ENCODE peak calls at places on chromosome 15, in six cellular contexts. I is thoracic aorta, H is brain microvascular endothelial cell, C is prostate gland, T is breast epithelium, B is cardiac fibroblast. D is an unnamed sample.

GRCh38 chr15:90414408-90415028 is 26.5 kb downstream of the IQGAP1 start:
- DNase-seq in T (no peak), H (peak; percentile 93), I (no peak), B (peak; percentile 92), C (no peak), D (peak; percentile 78)

GRCh38 chr15:86483936-86484335 is 404.3 kb downstream of the AGBL1 start:
- DNase-seq in T (no peak), C (no peak), I (no peak), B (no peak), H (no peak), D (no peak)

GRCh38 chr15:34271493-34271892 is 46.7 kb downstream of the EMC4 start:
- DNase-seq in B (peak; percentile 78), T (no peak), C (no peak), H (peak; percentile 63), I (peak; percentile 20), D (peak; percentile 41)

GRCh38 chr15:90907838-90908507 is 4.9 kb downstream of the MAN2A2 start:
- DNase-seq in C (no peak), I (no peak), T (no peak), H (no peak), B (no peak), D (no peak)

GRCh38 chr15:55897560-55898336 is 95.7 kb downstream of the NEDD4 start:
- DNase-seq in B (peak; percentile 77), T (no peak), H (peak; percentile 52), I (no peak), C (peak; percentile 8), D (no peak)

GRCh38 chr15:77118787-77119410 is 48.0 kb upstream of the TSPAN3 start:
- DNase-seq in B (peak; percentile 86), C (peak; percentile 42), T (peak; percentile 35), I (no peak), H (peak; percentile 70), D (no peak)

GRCh38 chr15:61226313-61227250 is 2.5 kb downstream of the RORA start:
- DNase-seq in B (no peak), H (no peak), C (no peak), T (no peak), I (no peak), D (no peak)

GRCh38 chr15:39672184-39672583 is 91.3 kb downstream of the THBS1 start:
- DNase-seq in T (no peak), B (no peak), I (no peak), H (no peak), C (no peak), D (no peak)

GRCh38 chr15:89419370-89419984 is 76.9 kb downstream of the RHCG start:
- DNase-seq in T (no peak), C (no peak), B (peak; percentile 44), I (no peak), H (peak; percentile 48), D (no peak)

GRCh38 chr15:60017538-60018199 is 13.6 kb downstream of the FOXB1 start:
- DNase-seq in I (no peak), B (peak; percentile 53), H (peak; percentile 26), T (no peak), C (no peak), D (no peak)

GRCh38 chr15:80850941-80851451 is 71.8 kb downstream of the CEMIP start:
- DNase-seq in C (no peak), H (no peak), I (no peak), B (no peak), T (no peak), D (no peak)

GRCh38 chr15:84658788-84659411 is 901 bp upstream of the NMB start:
- DNase-seq in C (no peak), I (no peak), B (no peak), T (no peak), H (no peak), D (no peak)

GRCh38 chr15:96234109-96234892 is 96.2 kb upstream of the NR2F2 start:
- DNase-seq in B (peak; percentile 12), T (no peak), H (no peak), I (no peak), C (no peak), D (peak; percentile 1)

GRCh38 chr15:26028086-26028740 is 165.1 kb upstream of the ATP10A start:
- DNase-seq in T (no peak), H (no peak), I (no peak), B (peak; percentile 14), C (no peak), D (peak; percentile 28)

GRCh38 chr15:83842281-83842680 is 188.4 kb downstream of the ADAMTSL3 start:
- DNase-seq in B (no peak), H (no peak), I (no peak), T (no peak), C (no peak), D (no peak)

GRCh38 chr15:85318732-85319076 is 61.7 kb upstream of the AKAP13 start:
- DNase-seq in I (no peak), H (no peak), C (no peak), B (no peak), T (no peak), D (no peak)

GRCh38 chr15:34461730-34462129 is 24.1 kb upstream of the GOLGA8A start:
- DNase-seq in H (no peak), I (no peak), T (no peak), C (no peak), B (no peak), D (no peak)

GRCh38 chr15:81196576-81197254 is at the start of gene IL16:
- DNase-seq in I (no peak), H (no peak), B (no peak), T (no peak), C (no peak), D (no peak)

DNA sequence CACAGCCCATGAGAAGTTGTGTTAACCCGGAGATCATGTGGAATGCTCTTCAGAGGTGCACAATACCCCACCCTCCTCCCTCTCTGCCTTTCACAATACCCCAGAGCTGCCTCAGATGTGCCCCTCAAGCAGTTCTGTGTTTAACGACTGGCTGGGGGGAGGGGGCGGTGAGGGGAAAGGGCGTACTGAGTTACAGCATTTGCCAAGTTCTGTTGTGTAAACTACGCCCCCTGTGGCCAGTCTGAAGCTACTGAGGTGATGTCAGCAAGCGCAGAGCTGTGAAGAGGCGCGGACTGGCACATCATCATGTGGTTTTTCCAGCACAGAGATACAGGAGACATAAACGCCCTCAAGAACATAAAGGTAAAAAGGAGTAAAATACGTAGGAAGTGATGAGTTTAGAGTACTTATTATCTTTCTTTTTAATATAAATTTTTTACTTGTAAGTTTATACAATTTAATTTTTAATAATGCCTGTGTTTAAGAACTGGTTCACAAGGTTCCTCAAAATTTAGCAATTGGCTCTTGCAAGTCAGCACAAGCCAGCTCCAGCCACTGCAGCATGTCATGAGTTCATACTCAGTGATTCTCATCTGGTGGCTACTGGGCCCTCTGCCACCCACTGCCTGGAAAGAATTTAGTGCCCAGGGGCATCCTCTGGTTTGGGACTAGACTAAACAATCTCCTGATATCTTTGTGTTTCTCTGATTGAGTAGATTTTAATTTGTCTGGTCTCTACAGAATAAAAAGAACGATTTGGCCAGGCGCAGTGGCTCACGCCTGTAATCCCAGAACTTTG is 1.7 kb downstream of the EPB42 start:
- DNase-seq in C (peak; percentile 77), I (no peak), H (no peak), B (peak; percentile 17), T (peak; percentile 93), D (no peak)
- TF ChIP-seq CTCF in C (no peak), I (no peak), H (peak; percentile 61), B (peak; percentile 33), T (no peak), D (peak; percentile 11)

GRCh38 chr15:67079361-67079760 is 14.0 kb downstream of the SMAD3 start:
- DNase-seq in T (no peak), B (no peak), C (no peak), I (no peak), H (no peak), D (no peak)

GRCh38 chr15:67082007-67082536 is 16.7 kb downstream of the SMAD3 start:
- DNase-seq in T (no peak), H (no peak), B (no peak), C (no peak), I (no peak), D (no peak)

GRCh38 chr15:67080900-67081431 is 15.6 kb downstream of the SMAD3 start:
- DNase-seq in C (no peak), I (peak; percentile 55), H (peak; percentile 76), T (no peak), B (peak; percentile 82), D (no peak)

GRCh38 chr15:67077641-67078215 is 12.3 kb downstream of the SMAD3 start:
- DNase-seq in H (peak; percentile 0), C (no peak), B (no peak), T (no peak), I (no peak), D (no peak)

DNA sequence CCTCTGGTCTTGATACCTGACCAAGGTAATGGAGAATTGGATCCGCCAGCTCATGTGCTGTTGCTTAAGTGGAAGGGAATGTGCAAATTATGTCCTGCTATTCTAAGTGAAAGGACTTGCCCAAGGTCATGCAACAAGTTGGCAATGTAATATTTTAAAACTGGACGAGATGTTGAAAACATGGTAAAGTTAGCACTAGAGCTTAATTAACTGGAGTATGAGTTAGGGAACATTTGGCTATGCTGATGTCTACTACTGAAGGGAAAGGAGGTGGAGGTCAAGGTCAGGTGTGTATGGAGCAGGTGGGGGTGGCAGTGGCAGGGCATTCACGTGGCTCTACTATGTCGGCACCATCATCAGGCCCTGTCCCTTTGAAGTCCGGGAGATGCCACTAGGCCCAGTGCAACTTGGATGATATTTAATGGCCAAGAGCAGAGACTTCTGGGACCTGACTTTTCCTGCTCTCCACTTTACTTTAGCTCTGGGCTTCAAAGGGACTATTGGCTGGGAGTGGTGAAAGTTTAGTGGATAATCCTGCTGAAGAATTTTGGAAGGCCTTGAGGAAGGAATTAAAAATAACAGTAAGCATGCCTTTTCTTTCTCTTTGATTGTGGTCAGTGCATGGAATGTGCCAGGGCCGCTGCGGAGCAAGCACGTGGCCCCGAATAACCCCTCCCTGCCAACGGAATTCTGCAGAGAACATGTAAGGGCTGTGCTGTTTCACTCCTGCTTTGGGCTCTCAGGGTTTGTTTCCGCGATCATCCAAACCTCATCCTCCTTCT is 14.9 kb downstream of the SMAD3 start:
- DNase-seq in T (peak; percentile 79), C (no peak), I (no peak), B (peak; percentile 79), H (no peak), D (no peak)
- H3K4me3 ChIP-seq in T (peak overlapping the region; percentile 29), C (no peak overlapping the region), I (peak overlapping the region; percentile 39), B (no peak overlapping the region), H (no peak overlapping the region), D (no peak overlapping the region)

GRCh38 chr15:38564557-38565286 is at the start of gene RASGRP1:
- DNase-seq in H (peak; percentile 21), T (peak; percentile 21), I (no peak), B (peak; percentile 37), C (peak; percentile 53), D (no peak)
- TF ChIP-seq CTCF in H (peak; percentile 41), T (no peak), I (no peak), B (no peak), C (peak; percentile 30), D (peak; percentile 68)

DNA sequence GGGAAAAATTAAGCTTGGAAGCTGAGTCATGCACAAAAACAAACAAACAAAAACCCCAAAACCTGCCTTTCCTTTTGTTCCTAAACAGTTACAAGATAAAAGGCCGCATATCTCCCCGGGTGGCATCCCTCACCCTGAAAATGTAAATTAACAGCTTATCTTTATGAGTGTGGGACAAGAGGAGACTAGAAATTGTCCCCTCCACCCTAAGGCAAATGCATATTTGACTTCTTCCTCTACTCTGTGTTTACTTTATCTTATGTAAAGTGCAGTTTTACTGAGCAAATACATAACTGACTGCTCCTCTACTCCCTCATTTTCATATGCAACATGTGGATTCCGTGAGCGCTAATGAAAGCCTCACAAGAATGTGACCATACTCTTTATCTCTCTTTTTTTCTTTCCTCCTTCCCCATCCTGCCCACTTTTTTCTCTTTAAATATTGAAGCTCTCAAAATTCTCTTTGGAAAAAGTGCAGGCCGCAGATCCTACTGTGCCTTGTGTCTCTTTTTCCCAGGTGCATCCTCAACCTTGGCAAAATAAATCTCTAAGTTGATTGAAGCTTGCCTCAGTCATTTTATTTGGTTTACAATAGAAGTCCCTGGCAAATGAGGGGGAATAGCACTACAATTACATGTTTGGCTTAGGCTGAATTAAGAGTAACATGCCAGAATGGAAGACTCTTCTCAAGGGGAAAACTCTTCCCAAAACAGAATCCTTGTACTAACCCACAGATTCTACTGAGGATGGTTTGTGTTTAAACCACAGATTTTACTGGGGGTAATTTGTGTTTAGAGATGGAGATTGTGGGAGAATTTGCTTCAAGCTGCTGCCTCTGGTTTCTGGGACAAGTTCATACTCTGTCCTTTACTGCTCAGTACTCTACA is 72.7 kb upstream of the WDR72 start:
- DNase-seq in H (no peak), I (no peak), C (no peak), T (no peak), B (no peak), D (no peak)
- H3K4me3 ChIP-seq in H (no peak overlapping the region), I (no peak overlapping the region), C (no peak overlapping the region), T (no peak overlapping the region), B (no peak overlapping the region), D (no peak overlapping the region)

D was measured in AG04449.